ENCODE peak calls at places on chromosomes 4 and X, in seven cellular contexts. U, A, R, W, I, O and L are unnamed samples.

GRCh38 chr4:26751004-26751403 is 109.6 kb upstream of the STIM2 start:
- DNase-seq in U (peak; percentile 34), I (no peak), W (no peak), A (no peak), O (no peak), R (no peak), L (no peak)

GRCh38 chr4:24807611-24808010 is 12.2 kb downstream of the SOD3 start:
- DNase-seq in I (no peak), O (no peak), W (no peak), R (no peak), U (no peak), A (no peak), L (no peak)

GRCh38 chr4:184803133-184803532 is 22.6 kb downstream of the ACSL1 start:
- DNase-seq in I (no peak), R (no peak), A (no peak), U (no peak), O (no peak), W (no peak), L (no peak)

GRCh38 chr4:128386761-128387599 is 99.4 kb upstream of the PGRMC2 start:
- DNase-seq in I (peak; percentile 96), W (no peak), O (peak; percentile 96), A (peak; percentile 79), R (peak; percentile 84), U (peak; percentile 82), L (peak; percentile 99)

GRCh38 chr4:83964996-83965541 is 429.2 kb downstream of the GPAT3 start:
- DNase-seq in W (no peak), R (no peak), I (no peak), A (no peak), U (no peak), O (peak; percentile 10), L (peak; percentile 53)

GRCh38 chr4:121050251-121050650 is 22.1 kb downstream of the NDNF start:
- DNase-seq in R (no peak), I (no peak), A (no peak), U (peak; percentile 20), W (no peak), O (no peak), L (peak; percentile 49)

GRCh38 chr4:108047199-108047598 is 57.5 kb downstream of the HADH start:
- DNase-seq in U (no peak), R (no peak), O (no peak), A (no peak), I (no peak), W (no peak), L (no peak)

GRCh38 chrX:21993265-21993664 is 38.9 kb upstream of the PHEX start:
- DNase-seq in A (peak; percentile 12), W (no peak), I (no peak), U (no peak), R (peak; percentile 14), O (peak; percentile 14), L (no peak)

GRCh38 chrX:154750301-154751120 is at the start of gene GAB3:
- DNase-seq in U (peak; percentile 28), A (peak; percentile 46), I (peak; percentile 66), W (peak; percentile 44), O (peak; percentile 33), R (peak; percentile 53), L (peak; percentile 40)

GRCh38 chr4:110769578-110769977 is 146.7 kb upstream of the PITX2 start:
- DNase-seq in U (no peak), O (no peak), I (no peak), R (no peak), W (no peak), A (no peak), L (no peak)

GRCh38 chr4:180060159-180060889 is 2182.9 kb upstream of the TENM3 start:
- DNase-seq in W (no peak), R (no peak), O (no peak), U (peak; percentile 9), I (no peak), A (no peak), L (peak; percentile 12)

GRCh38 chrX:30821116-30821515 is 67.9 kb downstream of the TAB3 start:
- DNase-seq in U (peak; percentile 5), O (no peak), R (no peak), I (no peak), W (no peak), A (no peak), L (peak; percentile 8)

GRCh38 chrX:32408389-32408788 is 803.0 kb downstream of the DMD start:
- DNase-seq in W (no peak), I (no peak), U (peak; percentile 1), R (no peak), A (no peak), O (peak; percentile 2), L (peak; percentile 13)

GRCh38 chr4:150493846-150494245 is 88.1 kb upstream of the MAB21L2 start:
- DNase-seq in I (no peak), R (no peak), U (no peak), W (no peak), O (peak; percentile 69), A (no peak), L (peak; percentile 39)

GRCh38 chr4:1008840-1009646 is 2.4 kb upstream of the FGFRL1 start:
- DNase-seq in A (peak; percentile 53), I (no peak), U (no peak), R (peak; percentile 44), W (peak; percentile 39), O (no peak), L (no peak)

GRCh38 chr4:52243367-52243766 is 192.3 kb downstream of the SPATA18 start:
- DNase-seq in U (no peak), A (no peak), R (no peak), W (no peak), O (no peak), I (no peak), L (no peak)

DNA sequence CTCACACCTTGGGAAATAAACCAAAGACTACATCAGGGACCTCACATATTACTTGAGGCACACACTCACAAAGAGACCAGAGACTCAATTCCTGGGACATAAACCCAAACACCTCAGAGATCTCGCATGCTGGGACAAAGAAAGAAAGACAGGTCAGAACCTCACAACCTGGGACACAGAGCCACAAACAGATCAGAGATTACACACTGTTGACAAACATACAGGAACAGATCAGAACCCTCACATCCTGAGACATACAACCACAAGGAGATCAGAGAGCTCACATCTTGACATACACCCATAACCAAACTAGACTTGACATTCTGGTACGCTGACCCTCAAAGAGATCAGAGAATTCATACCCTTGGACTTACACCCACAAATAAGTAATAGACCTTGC is 17.3 kb downstream of the SUV39H1 start:
- DNase-seq in O (no peak), A (no peak), U (no peak), R (no peak), I (no peak), W (no peak), L (no peak)
- H3K4me3 ChIP-seq in O (no peak overlapping the region), A (no peak overlapping the region), U (no peak overlapping the region), R (no peak overlapping the region), I (no peak overlapping the region), W (peak overlapping the region; percentile 35), L (no peak overlapping the region)

DNA sequence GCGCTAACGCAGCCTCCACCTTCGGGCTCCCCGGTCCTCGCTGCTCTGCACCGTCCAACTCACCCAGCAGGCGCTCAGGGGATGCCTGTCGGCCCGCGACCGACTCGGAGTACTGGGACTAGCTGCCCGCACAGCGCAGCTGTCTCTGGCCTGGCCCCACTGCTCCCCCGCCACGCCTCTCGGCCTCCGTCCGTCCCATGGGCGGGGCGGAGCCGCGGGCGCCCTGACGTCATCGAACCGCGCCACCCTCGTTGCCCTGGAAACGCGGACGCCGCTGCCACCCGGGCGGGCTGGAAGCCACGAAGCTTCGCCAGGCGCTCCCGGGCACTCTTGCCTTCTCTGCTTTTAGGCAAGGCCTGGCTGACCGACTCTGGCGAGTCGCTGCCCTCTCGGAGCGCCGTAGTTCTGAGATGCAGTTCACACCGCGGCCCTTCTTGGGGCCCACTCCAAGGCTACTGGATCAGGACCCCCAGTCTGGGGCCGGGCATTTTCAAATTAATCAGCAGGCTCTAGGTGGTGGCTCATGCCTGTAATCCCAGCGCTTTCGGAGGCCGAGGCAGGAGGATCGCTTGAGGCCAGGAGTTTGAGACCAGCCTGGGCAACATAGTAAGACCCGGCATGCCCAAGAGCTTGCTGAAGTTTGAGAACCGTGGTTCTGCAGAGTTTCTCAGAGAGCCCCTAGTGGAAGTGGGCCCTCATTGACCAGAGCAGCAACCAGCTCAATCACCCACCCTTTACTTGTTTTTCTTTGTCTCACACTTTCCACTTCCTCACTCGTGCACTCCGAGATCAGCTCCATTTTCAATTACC is 12.0 kb downstream of the ACOX3 start:
- DNase-seq in O (peak; percentile 85), I (peak; percentile 91), W (peak; percentile 92), R (peak; percentile 93), A (peak; percentile 92), U (peak; percentile 85), L (peak; percentile 86)
- TF ChIP-seq CTCF in O (peak; percentile 57), I (no peak), W (no peak), R (no peak), A (no peak), U (peak; percentile 50), L (peak; percentile 71)

GRCh38 chr4:94407846-94408245 is 43.9 kb upstream of the PDLIM5 start:
- DNase-seq in I (no peak), R (no peak), A (no peak), O (peak; percentile 83), U (no peak), W (no peak), L (peak; percentile 61)

GRCh38 chr4:94409375-94409679 is 42.4 kb upstream of the PDLIM5 start:
- DNase-seq in U (no peak), A (no peak), W (no peak), O (no peak), I (no peak), R (no peak), L (no peak)

GRCh38 chr4:94409947-94410346 is 41.8 kb upstream of the PDLIM5 start:
- DNase-seq in R (no peak), U (no peak), I (no peak), A (no peak), W (no peak), O (no peak), L (peak; percentile 32)

GRCh38 chr4:94408549-94409374 is 43.0 kb upstream of the PDLIM5 start:
- DNase-seq in A (no peak), U (no peak), R (no peak), O (peak; percentile 69), I (no peak), W (no peak), L (peak; percentile 74)

GRCh38 chr4:94406668-94407437 is 44.9 kb upstream of the PDLIM5 start:
- DNase-seq in R (peak; percentile 21), I (peak; percentile 75), O (peak; percentile 96), U (peak; percentile 85), W (peak; percentile 58), A (peak; percentile 74), L (peak; percentile 96)
- H3K4me3 ChIP-seq in R (no peak overlapping the region), I (no peak overlapping the region), O (no peak overlapping the region), U (no peak overlapping the region), W (no peak overlapping the region), A (no peak overlapping the region), L (no peak overlapping the region)

GRCh38 chr4:20428410-20429160 is 176.9 kb downstream of the SLIT2 start:
- DNase-seq in I (no peak), O (peak; percentile 53), A (no peak), U (peak; percentile 23), R (no peak), W (no peak), L (peak; percentile 61)
- TF ChIP-seq CTCF in I (no peak), O (peak; percentile 33), A (no peak), U (peak; percentile 47), R (no peak), W (no peak), L (peak; percentile 42)